ENCODE peak calls at places on chromosomes 7 and 10, in nine cellular contexts. U is naive thymus-derived CD4-positive, alpha-beta T cell; L is CD4-positive, alpha-beta memory T cell; V is gastrocnemius medialis; S is psoas muscle; F is pancreas; X is mesendoderm; B is left ventricle myocardium inferior; H is fibroblast of lung. Y is an unnamed sample.

GRCh38 chr10:35390441-35390840 is 54.1 kb downstream of the CCNY start:
- DNase-seq in U (no peak), L (no peak), V (no peak), S (no peak), F (no peak), X (no peak), B (no peak), H (no peak), Y (no peak)

GRCh38 chr10:130900441-130901160 is 410.9 kb downstream of the TCERG1L start:
- DNase-seq in U (no peak), L (no peak), V (no peak), S (no peak), F (no peak), X (no peak), B (no peak), H (no peak), Y (no peak)

GRCh38 chr10:115129752-115130151 is 36.6 kb downstream of the ATRNL1 start:
- DNase-seq in U (no peak), L (peak), V (no peak), S (no peak), F (no peak), X (peak), B (no peak), H (peak), Y (no peak)

GRCh38 chr10:16904619-16905018 is 87.4 kb upstream of the RSU1 start:
- DNase-seq in U (no peak), L (no peak), V (no peak), S (no peak), F (no peak), X (no peak), B (no peak), H (peak), Y (no peak)

GRCh38 chr10:23344251-23344841 is at the start of gene C10orf67:
- DNase-seq in U (peak), L (no peak), V (no peak), S (peak), F (peak), X (peak), B (peak), H (peak), Y (no peak)

GRCh38 chr7:122743211-122743610 is 40.5 kb upstream of the RNF148 start:
- DNase-seq in U (no peak), L (no peak), V (no peak), S (no peak), F (no peak), X (no peak), B (no peak), H (no peak), Y (no peak)

GRCh38 chr7:19392246-19392645 is 247.0 kb upstream of the FERD3L start:
- DNase-seq in U (no peak), L (no peak), V (no peak), S (no peak), F (no peak), X (no peak), B (no peak), H (peak), Y (no peak)

GRCh38 chr7:139853576-139854511 is 24.8 kb downstream of the TBXAS1 start:
- DNase-seq in U (no peak), L (no peak), V (peak), S (peak), F (no peak), X (no peak), B (no peak), H (peak), Y (peak)

GRCh38 chr10:796233-796632 is 106.8 kb upstream of the DIP2C start:
- DNase-seq in U (no peak), L (no peak), V (no peak), S (no peak), F (no peak), X (no peak), B (no peak), H (no peak), Y (no peak)

GRCh38 chr7:31948041-31948440 is 122.2 kb downstream of the PDE1C start:
- DNase-seq in U (no peak), L (no peak), V (no peak), S (no peak), F (no peak), X (no peak), B (no peak), H (peak), Y (no peak)

GRCh38 chr7:23893942-23894890 is 184.2 kb downstream of the STK31 start:
- DNase-seq in U (peak), L (peak), V (no peak), S (no peak), F (no peak), X (peak), B (no peak), H (no peak), Y (no peak)

GRCh38 chr10:7525314-7526016 is 114.6 kb upstream of the SFMBT2 start:
- DNase-seq in U (peak), L (peak), V (no peak), S (no peak), F (no peak), X (peak), B (no peak), H (peak), Y (peak)

GRCh38 chr7:290554-291301 is 758 bp downstream of the FOXL3 start:
- DNase-seq in U (no peak), L (no peak), V (no peak), S (no peak), F (peak), X (no peak), B (no peak), H (no peak), Y (no peak)

GRCh38 chr10:99661370-99661749 is 2.1 kb downstream of the ENTPD7 start:
- DNase-seq in U (no peak), L (no peak), V (no peak), S (no peak), F (no peak), X (no peak), B (no peak), H (peak), Y (no peak)

GRCh38 chr7:76330673-76331072 is 28.1 kb downstream of the YWHAG start:
- DNase-seq in U (no peak), L (no peak), V (no peak), S (no peak), F (no peak), X (peak), B (no peak), H (no peak), Y (no peak)

GRCh38 chr7:82821037-82821436 is 341.6 kb downstream of the PCLO start:
- DNase-seq in U (no peak), L (no peak), V (no peak), S (no peak), F (no peak), X (peak), B (no peak), H (no peak), Y (no peak)

GRCh38 chr7:117673839-117674238 is 194.0 kb downstream of the CFTR start:
- DNase-seq in U (no peak), L (no peak), V (no peak), S (no peak), F (no peak), X (no peak), B (no peak), H (peak), Y (no peak)

GRCh38 chr7:101153969-101154692 is at the start of gene AP1S1:
- DNase-seq in U (peak), L (peak), V (peak), S (peak), F (peak), X (peak), B (peak), H (peak), Y (peak)

GRCh38 chr10:25907247-25907646 is 26.8 kb upstream of the MYO3A start:
- DNase-seq in U (no peak), L (no peak), V (no peak), S (no peak), F (no peak), X (peak), B (no peak), H (no peak), Y (no peak)

GRCh38 chr7:30911561-30911969 is at the start of gene AQP1:
- DNase-seq in U (no peak), L (no peak), V (no peak), S (peak), F (peak), X (no peak), B (peak), H (peak), Y (peak)

GRCh38 chr7:11591943-11592342 is 240.1 kb downstream of the THSD7A start:
- DNase-seq in U (no peak), L (no peak), V (no peak), S (no peak), F (no peak), X (no peak), B (no peak), H (no peak), Y (no peak)

GRCh38 chr10:33304553-33304952 is 29.9 kb downstream of the NRP1 start:
- DNase-seq in U (no peak), L (no peak), V (no peak), S (no peak), F (no peak), X (no peak), B (no peak), H (no peak), Y (no peak)

GRCh38 chr10:77420942-77421523 is 216.6 kb downstream of the KCNMA1 start:
- DNase-seq in U (no peak), L (no peak), V (no peak), S (no peak), F (no peak), X (no peak), B (no peak), H (no peak), Y (no peak)

GRCh38 chr7:45236666-45237065 is 79.1 kb downstream of the RAMP3 start:
- DNase-seq in U (no peak), L (no peak), V (no peak), S (no peak), F (no peak), X (no peak), B (no peak), H (peak), Y (no peak)

GRCh38 chr7:20798081-20798693 is 11.5 kb upstream of the SP8 start:
- DNase-seq in U (no peak), L (no peak), V (no peak), S (peak), F (peak), X (peak), B (no peak), H (no peak), Y (no peak)

GRCh38 chr10:30542001-30542861 is 87.3 kb downstream of the LYZL2 start:
- DNase-seq in U (no peak), L (no peak), V (no peak), S (no peak), F (no peak), X (no peak), B (no peak), H (peak), Y (no peak)

GRCh38 chr7:117731455-117731854 is 141.8 kb downstream of the CTTNBP2 start:
- DNase-seq in U (peak), L (no peak), V (no peak), S (no peak), F (no peak), X (peak), B (no peak), H (peak), Y (no peak)

GRCh38 chr7:158275711-158276413 is 311.8 kb downstream of the PTPRN2 start:
- DNase-seq in U (no peak), L (no peak), V (no peak), S (no peak), F (peak), X (no peak), B (no peak), H (no peak), Y (no peak)

GRCh38 chr7:102107474-102108104 is 179.1 kb upstream of the SH2B2 start:
- DNase-seq in U (no peak), L (no peak), V (no peak), S (no peak), F (no peak), X (no peak), B (no peak), H (no peak), Y (no peak)

GRCh38 chr7:104275900-104276299 is 52.5 kb upstream of the LHFPL3 start:
- DNase-seq in U (no peak), L (no peak), V (no peak), S (no peak), F (no peak), X (no peak), B (no peak), H (no peak), Y (no peak)

GRCh38 chr7:31958216-31958615 is 112.0 kb downstream of the PDE1C start:
- DNase-seq in U (no peak), L (no peak), V (no peak), S (no peak), F (no peak), X (no peak), B (no peak), H (peak), Y (no peak)

GRCh38 chr7:17611611-17612010 is 313.2 kb downstream of the AHR start:
- DNase-seq in U (no peak), L (no peak), V (no peak), S (no peak), F (no peak), X (no peak), B (no peak), H (no peak), Y (no peak)

GRCh38 chr10:5064656-5065055 is 29.6 kb upstream of the AKR1C3 start:
- DNase-seq in U (no peak), L (no peak), V (no peak), S (no peak), F (no peak), X (no peak), B (no peak), H (no peak), Y (no peak)

GRCh38 chr10:3173173-3173878 is 744 bp upstream of the PITRM1 start:
- DNase-seq in U (no peak), L (no peak), V (peak), S (no peak), F (peak), X (peak), B (peak), H (no peak), Y (no peak)

GRCh38 chr10:75209325-75210192 is 1.0 kb upstream of the VDAC2 start:
- DNase-seq in U (no peak), L (peak), V (peak), S (peak), F (peak), X (peak), B (peak), H (peak), Y (peak)

GRCh38 chr10:7397049-7397448 is 13.8 kb downstream of the SFMBT2 start:
- DNase-seq in U (no peak), L (no peak), V (no peak), S (no peak), F (no peak), X (peak), B (no peak), H (no peak), Y (no peak)

GRCh38 chr10:71112138-71112785 is 100.1 kb upstream of the UNC5B start:
- DNase-seq in U (no peak), L (no peak), V (no peak), S (no peak), F (no peak), X (no peak), B (no peak), H (no peak), Y (no peak)

DNA sequence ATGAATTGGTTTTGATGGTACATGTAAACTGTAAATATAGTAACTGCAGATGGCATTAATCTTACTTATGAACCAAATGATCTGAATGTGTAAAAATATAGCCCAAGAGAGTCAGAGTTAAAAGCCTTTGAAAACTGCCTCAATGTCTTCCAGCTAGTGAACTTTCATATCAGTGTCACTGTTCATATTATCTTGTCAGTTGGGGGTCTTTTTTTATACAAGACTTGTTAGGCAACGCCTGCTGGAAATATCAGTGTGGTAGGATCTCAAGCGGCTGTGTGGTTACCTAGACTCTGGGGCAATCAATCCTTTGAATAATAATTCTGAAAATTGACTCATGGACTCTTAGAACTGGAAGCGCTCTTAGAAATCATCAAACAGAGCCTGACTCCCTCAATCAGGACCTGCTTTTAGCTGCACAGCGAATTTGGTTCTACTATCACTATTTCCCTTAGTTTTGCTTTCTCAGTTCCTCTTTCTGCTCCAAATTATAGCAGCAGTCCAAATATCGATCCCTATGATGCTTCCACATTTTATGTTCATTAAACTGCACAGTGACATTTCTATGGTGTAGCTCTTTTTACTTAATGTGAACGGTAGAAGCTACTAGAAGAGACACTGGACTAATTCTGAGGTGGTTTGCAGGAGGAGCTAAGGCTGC is 100.1 kb upstream of the COL1A2 start:
- DNase-seq in U (no peak), L (no peak), V (no peak), S (no peak), F (no peak), X (no peak), B (no peak), H (no peak), Y (no peak)
- H3K27ac ChIP-seq in U (no peak), L (no peak), V (no peak), S (no peak), F (no peak), X (no peak), B (no peak), H (no peak), Y (no peak)

GRCh38 chr7:85186521-85187241 is at the start of gene SEMA3D:
- DNase-seq in U (peak), L (no peak), V (peak), S (peak), F (peak), X (peak), B (peak), H (peak), Y (peak)

GRCh38 chr7:85184599-85185354 is 2.1 kb downstream of the SEMA3D start:
- DNase-seq in U (no peak), L (no peak), V (no peak), S (peak), F (peak), X (peak), B (no peak), H (peak), Y (no peak)

GRCh38 chr7:85185355-85186082 is 1.3 kb downstream of the SEMA3D start:
- DNase-seq in U (no peak), L (no peak), V (no peak), S (peak), F (peak), X (peak), B (peak), H (peak), Y (peak)

GRCh38 chr7:85183296-85183695 is 3.6 kb downstream of the SEMA3D start:
- DNase-seq in U (no peak), L (no peak), V (no peak), S (no peak), F (no peak), X (no peak), B (no peak), H (no peak), Y (no peak)

GRCh38 chr7:85186083-85186520 is 754 bp downstream of the SEMA3D start:
- DNase-seq in U (no peak), L (no peak), V (no peak), S (peak), F (peak), X (peak), B (no peak), H (peak), Y (no peak)
- H3K27ac ChIP-seq in U (no peak), L (no peak), V (no peak), S (no peak), F (no peak), X (no peak), B (peak), H (peak), Y (peak)

DNA sequence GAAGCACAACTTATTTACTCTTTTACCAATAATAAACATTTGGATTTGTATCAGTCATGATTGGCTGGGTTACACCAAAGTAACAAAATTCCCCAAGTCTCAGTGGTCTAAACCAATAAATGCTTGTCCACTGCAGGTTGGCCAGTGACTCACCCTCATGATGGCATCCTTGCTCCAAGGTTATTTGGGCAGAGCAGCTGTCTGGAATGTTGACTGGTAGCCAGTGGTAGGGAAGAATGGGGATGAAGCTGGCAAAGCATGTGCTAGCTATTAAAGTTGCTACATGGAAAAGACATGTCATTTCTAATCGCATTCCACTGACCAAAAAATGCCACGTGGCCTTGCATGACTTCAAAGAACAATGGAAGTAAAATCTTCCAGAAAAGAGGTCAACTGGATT is 1168.7 kb upstream of the CELF2 start:
- DNase-seq in U (no peak), L (no peak), V (no peak), S (no peak), F (no peak), X (no peak), B (no peak), H (no peak), Y (no peak)
- H3K27ac ChIP-seq in U (no peak), L (no peak), V (no peak), S (no peak), F (no peak), X (no peak), B (no peak), H (no peak), Y (no peak)

DNA sequence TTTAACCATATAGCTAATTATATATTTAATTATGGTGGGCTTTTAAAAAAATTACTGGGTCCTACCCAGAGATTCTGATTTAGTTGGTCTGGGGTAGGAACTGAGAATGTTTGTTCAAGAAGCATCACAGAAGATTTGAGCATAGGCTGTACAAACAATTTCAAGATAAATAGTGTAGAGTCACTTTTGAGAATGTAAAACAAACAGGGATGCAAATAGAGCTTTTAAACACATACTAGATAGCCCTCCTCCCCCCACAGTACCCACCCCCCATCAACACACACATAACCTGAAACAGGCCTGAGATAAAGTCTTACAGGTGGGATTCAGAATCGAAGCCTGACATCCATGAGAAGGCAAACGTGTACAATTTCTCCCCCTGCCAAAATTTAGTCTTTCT is 15.6 kb upstream of the REEP3 start:
- DNase-seq in U (no peak), L (no peak), V (no peak), S (no peak), F (no peak), X (no peak), B (no peak), H (no peak), Y (no peak)
- H3K27ac ChIP-seq in U (no peak), L (no peak), V (no peak), S (no peak), F (no peak), X (no peak), B (no peak), H (no peak), Y (no peak)

GRCh38 chr7:130276796-130277762 is 10.4 kb downstream of the CPA2 start:
- DNase-seq in U (peak), L (no peak), V (no peak), S (no peak), F (no peak), X (no peak), B (no peak), H (peak), Y (no peak)

GRCh38 chr7:130277763-130278643 is 11.3 kb downstream of the CPA2 start:
- DNase-seq in U (no peak), L (no peak), V (no peak), S (peak), F (peak), X (peak), B (peak), H (peak), Y (peak)

GRCh38 chr7:130281227-130281626 is 11.7 kb upstream of the CPA4 start:
- DNase-seq in U (no peak), L (no peak), V (no peak), S (no peak), F (no peak), X (no peak), B (no peak), H (peak), Y (no peak)

GRCh38 chr7:130275826-130276291 is 9.2 kb downstream of the CPA2 start:
- DNase-seq in U (no peak), L (no peak), V (no peak), S (no peak), F (no peak), X (no peak), B (no peak), H (no peak), Y (no peak)

GRCh38 chr7:130278892-130279690 is 12.4 kb downstream of the CPA2 start:
- DNase-seq in U (no peak), L (no peak), V (no peak), S (no peak), F (no peak), X (no peak), B (no peak), H (peak), Y (no peak)
- H3K27ac ChIP-seq in U (no peak), L (no peak), V (no peak), S (no peak), F (peak), X (no peak), B (no peak), H (no peak), Y (no peak)

GRCh38 chr10:79128241-79128922 is 59.6 kb downstream of the ZMIZ1 start:
- DNase-seq in U (no peak), L (no peak), V (no peak), S (no peak), F (no peak), X (no peak), B (no peak), H (no peak), Y (no peak)
- H3K27ac ChIP-seq in U (no peak), L (no peak), V (no peak), S (no peak), F (peak), X (peak), B (peak), H (no peak), Y (no peak)

GRCh38 chr10:116708877-116709276 is 33.5 kb downstream of the HSPA12A start:
- DNase-seq in U (no peak), L (no peak), V (no peak), S (no peak), F (no peak), X (no peak), B (no peak), H (no peak), Y (no peak)
- H3K27ac ChIP-seq in U (no peak), L (no peak), V (no peak), S (no peak), F (no peak), X (no peak), B (no peak), H (no peak), Y (no peak)